ENCODE peak calls at places on chromosome 18, in eight cellular contexts. E is neural progenitor cell, O is psoas muscle, V is kidney epithelial cell, D is HCT116, C is progenitor cell of endocrine pancreas, S is BE2C, B is ovary. Z is an unnamed sample.

GRCh38 chr18:25171334-25171733 is 180.6 kb downstream of the ZNF521 start:
- DNase-seq in E (no peak), O (no peak), V (no peak), D (no peak), C (no peak), S (no peak), B (no peak), Z (no peak)

GRCh38 chr18:3150274-3150673 is 69.5 kb downstream of the MYOM1 start:
- DNase-seq in E (no peak), O (no peak), V (no peak), D (no peak), C (no peak), S (no peak), B (no peak), Z (no peak)

GRCh38 chr18:21183670-21184069 is 58.4 kb upstream of the GREB1L start:
- DNase-seq in E (no peak), O (no peak), V (no peak), D (no peak), C (no peak), S (no peak), B (no peak), Z (no peak)

GRCh38 chr18:41391616-41392610 is 563.1 kb upstream of the PIK3C3 start:
- DNase-seq in E (peak; percentile 85), O (peak; percentile 45), V (peak; percentile 12), D (no peak), C (peak; percentile 37), S (peak; percentile 43), B (peak; percentile 16), Z (peak; percentile 17)

GRCh38 chr18:47035156-47035671 is at the start of gene ELOA2:
- DNase-seq in E (peak; percentile 6), O (no peak), V (no peak), D (no peak), C (no peak), S (no peak), B (no peak), Z (no peak)

GRCh38 chr18:48475635-48476549 is 62.9 kb upstream of the CTIF start:
- DNase-seq in E (peak; percentile 79), O (peak; percentile 56), V (no peak), D (peak; percentile 67), C (peak; percentile 34), S (peak; percentile 42), B (peak; percentile 57), Z (peak; percentile 70)

GRCh38 chr18:61643884-61644647 is 248.7 kb downstream of the RNF152 start:
- DNase-seq in E (no peak), O (no peak), V (no peak), D (no peak), C (no peak), S (no peak), B (no peak), Z (no peak)

GRCh38 chr18:76972838-76973237 is 150.5 kb downstream of the ZNF236 start:
- DNase-seq in E (no peak), O (no peak), V (no peak), D (no peak), C (no peak), S (no peak), B (no peak), Z (no peak)

GRCh38 chr18:62514570-62514969 is 8.3 kb upstream of the ZCCHC2 start:
- DNase-seq in E (no peak), O (no peak), V (no peak), D (no peak), C (no peak), S (no peak), B (no peak), Z (no peak)

GRCh38 chr18:51234117-51235010 is 36.9 kb upstream of the MEX3C start:
- DNase-seq in E (no peak), O (no peak), V (no peak), D (no peak), C (no peak), S (no peak), B (no peak), Z (no peak)

GRCh38 chr18:3603460-3604259 is 153.7 kb downstream of the TGIF1 start:
- DNase-seq in E (peak; percentile 91), O (no peak), V (peak; percentile 98), D (peak; percentile 94), C (no peak), S (no peak), B (no peak), Z (no peak)

GRCh38 chr18:31565345-31565744 is 26.3 kb upstream of the TTR start:
- DNase-seq in E (no peak), O (no peak), V (no peak), D (no peak), C (no peak), S (no peak), B (no peak), Z (no peak)

DNA sequence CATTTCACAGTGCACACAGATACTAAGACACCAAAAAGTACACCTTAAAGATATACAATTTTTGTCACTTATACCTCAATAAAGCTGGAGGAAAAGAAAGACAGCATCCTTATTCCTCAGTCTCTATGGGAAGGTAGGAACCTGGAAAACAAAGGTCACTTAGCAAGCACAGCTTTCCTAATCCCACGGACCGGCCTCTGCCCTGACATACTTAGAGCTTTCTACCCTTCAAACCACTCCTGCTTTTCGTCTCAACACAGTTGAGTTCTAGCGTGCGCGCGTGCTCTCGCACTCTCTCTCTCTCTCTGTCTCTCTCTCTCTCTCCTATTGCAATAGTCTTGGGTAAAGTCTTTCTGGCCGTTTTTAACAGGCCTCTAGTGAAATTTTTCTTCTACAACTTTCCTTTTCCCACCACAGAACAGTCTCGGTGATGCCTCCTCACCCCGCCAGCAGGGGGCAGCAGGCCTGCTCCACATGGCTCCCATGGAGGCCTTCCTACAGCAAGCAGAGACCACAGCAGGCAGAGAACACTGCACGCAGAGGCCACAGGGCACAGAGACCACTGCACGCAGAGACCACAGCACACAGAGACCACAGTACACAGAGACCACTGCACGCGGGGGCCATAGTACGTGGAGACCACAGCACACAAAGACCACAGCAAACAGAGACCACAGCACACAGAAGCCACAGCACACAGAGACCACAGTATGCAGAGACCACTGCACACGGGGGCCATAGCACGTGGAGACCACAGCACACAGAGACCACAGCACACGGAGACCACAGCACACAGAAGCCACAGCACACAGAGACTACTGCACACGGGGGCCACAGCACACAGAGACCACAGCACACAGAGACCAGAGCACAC is 106.9 kb downstream of the FBXO15 start:
- DNase-seq in E (peak; percentile 66), O (no peak), V (no peak), D (peak; percentile 4), C (peak; percentile 29), S (peak; percentile 58), B (no peak), Z (peak; percentile 70)
- TF ChIP-seq CTCF in E (peak; percentile 75), O (peak; percentile 14), V (peak; percentile 72), D (peak; percentile 14), C (peak; percentile 74), S (peak; percentile 64), B (no peak), Z (peak; percentile 85)

GRCh38 chr18:42689310-42689709 is 426.2 kb downstream of the RIT2 start:
- DNase-seq in E (no peak), O (no peak), V (no peak), D (no peak), C (no peak), S (no peak), B (no peak), Z (no peak)
- TF ChIP-seq CTCF in E (no peak), O (no peak), V (no peak), D (no peak), C (no peak), S (no peak), B (no peak), Z (no peak)

DNA sequence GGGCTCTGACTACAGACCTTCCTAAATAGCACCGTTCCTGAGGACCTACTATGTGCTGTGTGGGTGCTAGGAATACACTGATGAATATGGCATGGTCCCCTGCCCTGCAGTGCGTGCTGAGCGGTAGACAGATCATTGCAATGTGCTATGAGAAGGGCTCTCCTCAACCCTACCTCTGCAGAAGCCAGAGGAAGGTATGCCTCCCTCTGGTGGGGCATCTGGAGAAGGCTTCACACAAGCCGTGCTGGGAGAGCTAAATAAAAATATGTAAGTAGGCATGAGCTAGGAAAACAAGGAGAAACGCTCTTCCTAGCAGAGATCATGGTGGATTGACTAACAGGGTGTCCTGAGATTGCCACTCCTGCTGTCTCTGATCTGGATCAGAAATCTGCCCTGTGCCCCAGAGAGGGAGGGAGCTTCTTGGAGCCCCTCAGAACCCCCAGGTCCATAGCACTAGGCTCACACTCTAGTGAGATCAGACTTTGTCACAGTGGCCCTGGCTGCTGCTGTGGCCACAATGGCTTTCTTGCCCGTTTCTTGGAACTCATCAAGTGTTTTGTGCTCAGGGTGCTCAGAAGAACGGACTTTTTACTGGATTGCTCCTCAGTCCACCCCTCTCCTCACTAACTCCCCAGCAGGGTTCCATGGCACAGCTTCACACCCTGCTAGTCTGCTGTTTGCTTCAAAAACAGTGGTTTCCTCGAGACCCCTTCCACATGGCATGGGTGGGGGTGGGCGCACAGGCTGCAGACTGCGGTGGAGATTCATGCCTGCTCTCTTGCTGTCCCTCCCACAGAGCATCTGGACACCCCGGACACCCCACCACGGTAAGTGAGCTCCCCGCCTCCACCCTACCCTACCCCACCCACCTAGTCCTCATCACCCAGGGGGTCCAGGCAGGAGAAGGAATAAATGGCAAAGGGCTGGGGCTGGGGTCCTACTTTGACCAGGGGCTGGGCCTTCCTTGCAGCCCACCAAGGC is 14.2 kb downstream of the SIGLEC15 start:
- DNase-seq in E (peak; percentile 50), O (no peak), V (no peak), D (peak; percentile 10), C (no peak), S (no peak), B (no peak), Z (no peak)
- TF ChIP-seq CTCF in E (peak; percentile 49), O (peak; percentile 40), V (peak; percentile 73), D (peak; percentile 48), C (peak; percentile 59), S (peak; percentile 34), B (no peak), Z (peak; percentile 23)

GRCh38 chr18:10465157-10465990 is 10.9 kb downstream of the APCDD1 start:
- DNase-seq in E (no peak), O (no peak), V (no peak), D (no peak), C (no peak), S (no peak), B (no peak), Z (no peak)

GRCh38 chr18:10461989-10462388 is 7.6 kb downstream of the APCDD1 start:
- DNase-seq in E (no peak), O (no peak), V (no peak), D (no peak), C (no peak), S (no peak), B (no peak), Z (no peak)

GRCh38 chr18:10462597-10462996 is 8.2 kb downstream of the APCDD1 start:
- DNase-seq in E (no peak), O (no peak), V (no peak), D (no peak), C (no peak), S (no peak), B (no peak), Z (no peak)

GRCh38 chr18:10463096-10463495 is 8.7 kb downstream of the APCDD1 start:
- DNase-seq in E (no peak), O (no peak), V (no peak), D (no peak), C (no peak), S (no peak), B (no peak), Z (no peak)

GRCh38 chr18:10463741-10464140 is 9.3 kb downstream of the APCDD1 start:
- DNase-seq in E (no peak), O (no peak), V (no peak), D (no peak), C (no peak), S (no peak), B (no peak), Z (no peak)
- TF ChIP-seq CTCF in E (no peak), O (no peak), V (no peak), D (no peak), C (no peak), S (no peak), B (no peak), Z (no peak)